ENCODE peak calls at places on chromosomes 11 and 22, in five cellular contexts. F, Y, L, B and R are unnamed samples.

GRCh38 chr11:18768472-18768901 is 23.1 kb downstream of the PTPN5 start:
- DNase-seq in Y (peak; percentile 22), L (no peak), B (no peak), F (no peak), R (no peak)

GRCh38 chr22:50712341-50713007 is 25.5 kb upstream of the ACR start:
- DNase-seq in B (peak; percentile 25), F (no peak), Y (no peak), L (no peak), R (no peak)

GRCh38 chr11:30730011-30730410 is 143.9 kb upstream of the MPPED2 start:
- DNase-seq in B (no peak), L (no peak), Y (no peak), F (no peak), R (no peak)

GRCh38 chr11:126214446-126215240 is 3.1 kb downstream of the FAM118B start:
- DNase-seq in L (no peak), B (no peak), Y (no peak), F (no peak), R (no peak)

GRCh38 chr22:47736166-47737034 is 974.0 kb downstream of the TBC1D22A start:
- DNase-seq in L (no peak), Y (peak; percentile 35), B (no peak), F (no peak), R (peak; percentile 59)

GRCh38 chr11:20026629-20027545 is 133.4 kb downstream of the DBX1 start:
- DNase-seq in Y (peak; percentile 87), F (peak; percentile 88), L (no peak), B (no peak), R (peak; percentile 90)

GRCh38 chr22:37080838-37081237 is 28.7 kb downstream of the TMPRSS6 start:
- DNase-seq in Y (no peak), F (no peak), B (no peak), L (no peak), R (no peak)

GRCh38 chr11:47241740-47242400 is 6.7 kb downstream of the ACP2 start:
- DNase-seq in L (no peak), B (no peak), F (no peak), Y (no peak), R (no peak)

GRCh38 chr11:111814567-111814966 is 48.4 kb upstream of the PPP2R1B start:
- DNase-seq in L (no peak), F (no peak), B (no peak), Y (no peak), R (no peak)
- H3K27ac ChIP-seq in L (no peak overlapping the region), F (no peak overlapping the region), B (peak overlapping the region; percentile 43), Y (no peak overlapping the region), R (no peak overlapping the region)

GRCh38 chr11:62395885-62396778 is 22.7 kb upstream of the SCGB1A1 start:
- DNase-seq in Y (no peak), L (no peak), B (no peak), F (no peak), R (peak; percentile 32)

GRCh38 chr11:62392506-62392905 is 26.3 kb upstream of the SCGB1A1 start:
- DNase-seq in Y (no peak), B (no peak), F (no peak), L (no peak), R (no peak)

GRCh38 chr11:62392944-62393628 is 25.7 kb upstream of the SCGB1A1 start:
- DNase-seq in Y (no peak), F (no peak), B (no peak), L (no peak), R (peak; percentile 87)

GRCh38 chr11:62393735-62394134 is 25.1 kb upstream of the SCGB1A1 start:
- DNase-seq in L (no peak), F (no peak), B (no peak), Y (no peak), R (no peak)

GRCh38 chr11:62394825-62395538 is 23.9 kb upstream of the SCGB1A1 start:
- DNase-seq in L (peak; percentile 67), F (peak; percentile 87), B (peak; percentile 83), Y (peak; percentile 93), R (peak; percentile 75)
- H3K27ac ChIP-seq in L (peak overlapping the region; percentile 78), F (no peak overlapping the region), B (peak overlapping the region; percentile 78), Y (peak overlapping the region; percentile 9), R (no peak overlapping the region)

DNA sequence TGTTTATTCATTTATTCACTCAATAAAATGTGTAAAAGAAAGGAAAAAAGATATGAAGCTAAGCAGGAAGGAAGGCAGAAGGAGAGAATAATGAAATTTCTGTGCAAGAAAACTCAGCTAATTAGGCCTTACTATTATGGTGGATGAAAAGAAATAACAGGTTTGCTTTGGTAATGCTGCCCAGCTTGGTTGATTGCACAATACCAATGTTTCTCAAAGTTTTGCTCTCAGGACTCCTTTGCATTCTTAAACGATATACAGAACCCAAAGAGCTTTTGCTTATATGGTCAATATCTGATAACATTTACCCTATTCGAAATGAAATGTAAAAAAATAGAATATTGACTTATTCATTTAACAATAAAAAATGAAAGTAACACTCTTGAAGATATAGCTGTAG is 7.3 kb upstream of the CTSC start:
- DNase-seq in B (no peak), F (no peak), Y (no peak), L (no peak), R (peak; percentile 4)
- H3K27ac ChIP-seq in B (no peak overlapping the region), F (no peak overlapping the region), Y (no peak overlapping the region), L (no peak overlapping the region), R (no peak overlapping the region)

GRCh38 chr11:57403176-57404147 is 13.0 kb upstream of the PRG2 start:
- DNase-seq in F (no peak), L (no peak), B (no peak), Y (no peak), R (no peak)
- H3K27ac ChIP-seq in F (no peak overlapping the region), L (no peak overlapping the region), B (no peak overlapping the region), Y (no peak overlapping the region), R (no peak overlapping the region)